ENCODE peak calls at places on chromosomes 11 and 22, in five cellular contexts. Z, J, M, T and E are unnamed samples.
A peak's percentile ranks its signal among the peaks of the same experiment; 100 is the strongest.

GRCh38 chr22:40670058-40670457 is 9.2 kb upstream of the MCHR1 start:
- DNase-seq in J (no peak), M (no peak), T (no peak), Z (no peak), E (no peak)

GRCh38 chr11:2883717-2884423 is 1.7 kb downstream of the CDKN1C start:
- DNase-seq in Z (no peak), J (no peak), M (peak; percentile 65), T (peak; percentile 21), E (no peak)

GRCh38 chr11:47565340-47566165 is at the start of gene PTPMT1:
- DNase-seq in Z (peak; percentile 87), J (peak; percentile 59), T (peak; percentile 63), M (peak; percentile 90), E (peak; percentile 64)

GRCh38 chr11:119092880-119093665 is 8.4 kb downstream of the HMBS start:
- DNase-seq in J (no peak), M (peak; percentile 30), Z (peak; percentile 59), T (peak; percentile 18), E (no peak)

GRCh38 chr11:91350931-91351330 is 873.7 kb upstream of the FAT3 start:
- DNase-seq in J (no peak), M (no peak), T (no peak), Z (no peak), E (no peak)

GRCh38 chr11:120184946-120185677 is 25.7 kb upstream of the OAF start:
- DNase-seq in T (no peak), Z (peak; percentile 92), M (no peak), J (peak; percentile 80), E (peak; percentile 85)

GRCh38 chr22:29108137-29108536 is 35.3 kb downstream of the KREMEN1 start:
- DNase-seq in Z (no peak), T (no peak), M (no peak), J (no peak), E (no peak)

GRCh38 chr11:8098361-8098760 is 17.4 kb downstream of the TUB start:
- DNase-seq in Z (peak; percentile 55), T (no peak), J (no peak), M (peak; percentile 22), E (peak; percentile 44)

GRCh38 chr11:68825603-68826002 is 16.1 kb downstream of the CPT1A start:
- DNase-seq in J (no peak), Z (no peak), T (peak; percentile 78), M (no peak), E (no peak)

GRCh38 chr11:2885676-2886081 is at the start of gene CDKN1C:
- DNase-seq in T (peak; percentile 88), Z (peak; percentile 97), M (peak; percentile 91), J (peak; percentile 94), E (peak; percentile 94)

GRCh38 chr22:19986410-19987341 is 29.9 kb downstream of the ARVCF start:
- DNase-seq in M (peak; percentile 93), J (peak; percentile 70), Z (peak; percentile 89), T (peak; percentile 77), E (peak; percentile 76)

GRCh38 chr11:12867531-12867930 is 141.6 kb upstream of the RASSF10 start:
- DNase-seq in J (no peak), M (no peak), Z (no peak), T (no peak), E (no peak)

GRCh38 chr11:12871788-12872321 is 137.3 kb upstream of the RASSF10 start:
- DNase-seq in M (peak; percentile 65), J (peak; percentile 66), T (no peak), Z (no peak), E (no peak)

GRCh38 chr11:12876340-12876739 is 132.8 kb upstream of the RASSF10 start:
- DNase-seq in J (peak; percentile 61), M (no peak), Z (peak; percentile 82), T (no peak), E (no peak)

GRCh38 chr11:12868315-12869073 is 140.6 kb upstream of the RASSF10 start:
- DNase-seq in M (no peak), Z (no peak), J (no peak), T (no peak), E (no peak)

DNA sequence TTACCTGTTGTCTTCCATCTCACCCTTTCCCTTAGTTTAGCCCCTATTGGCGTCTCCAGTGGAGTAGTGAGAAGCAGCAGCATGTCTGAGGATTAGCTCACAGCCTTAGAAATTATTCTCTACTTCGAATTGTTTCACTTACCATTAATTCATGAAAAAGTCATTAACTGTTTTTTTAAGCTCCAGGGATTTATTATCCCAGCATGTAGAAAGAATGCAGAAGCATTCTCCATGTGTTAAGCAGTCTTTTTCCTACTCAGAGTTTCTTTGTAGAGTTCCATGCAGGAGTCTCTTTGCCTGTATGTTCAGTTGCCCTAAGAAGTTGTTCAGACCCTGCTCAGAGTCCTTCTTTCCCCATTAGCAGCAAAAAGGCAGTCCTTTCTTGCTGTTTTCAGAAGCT is 137.9 kb upstream of the RASSF10 start:
- DNase-seq in M (peak; percentile 11), T (no peak), Z (no peak), J (no peak), E (no peak)
- H3K36me3 ChIP-seq in M (peaks cover 7% of the 10 kb centered on the region), T (peaks cover 2% of the 10 kb centered on the region), Z (no peaks in the 10 kb centered on the region), J (no peaks in the 10 kb centered on the region), E (no peaks in the 10 kb centered on the region)

GRCh38 chr11:113802621-113803020 is 23.0 kb downstream of the CLDN25 start:
- DNase-seq in T (no peak), J (no peak), Z (no peak), M (no peak), E (no peak)

GRCh38 chr11:113806403-113806802 is 26.8 kb downstream of the CLDN25 start:
- DNase-seq in Z (no peak), M (peak; percentile 13), J (no peak), T (peak; percentile 30), E (no peak)

DNA sequence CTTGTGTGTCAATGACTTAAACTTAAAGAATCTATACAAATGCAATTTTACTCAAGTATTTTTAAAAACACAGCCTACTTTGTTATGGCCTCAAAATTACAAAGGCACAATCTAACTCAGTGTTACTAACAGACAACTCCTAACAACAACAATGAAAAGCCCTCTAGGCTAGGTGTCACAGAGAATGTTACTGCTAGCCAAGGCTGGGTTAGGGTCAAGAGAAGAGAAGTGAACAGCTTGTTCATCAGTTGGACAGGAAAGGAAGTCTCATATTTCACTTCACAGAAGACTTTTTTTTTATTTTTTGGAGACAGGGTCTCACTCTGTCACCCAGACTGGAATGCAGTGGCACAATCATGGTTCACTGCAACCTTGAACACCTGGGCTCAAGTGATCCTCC is 26.0 kb downstream of the CLDN25 start:
- DNase-seq in M (no peak), J (no peak), Z (no peak), T (no peak), E (no peak)
- H3K36me3 ChIP-seq in M (peaks cover 51% of the 10 kb centered on the region), J (no peaks in the 10 kb centered on the region), Z (peaks cover 10% of the 10 kb centered on the region), T (peaks cover 8% of the 10 kb centered on the region), E (peaks cover 100% of the 10 kb centered on the region)

GRCh38 chr11:65117206-65118096 is at the start of gene ZNHIT2:
- DNase-seq in T (peak; percentile 99), J (peak; percentile 100), M (peak; percentile 100), Z (peak; percentile 100), E (peak; percentile 99)

GRCh38 chr11:65120831-65121230 is 1.1 kb downstream of the FAU start:
- DNase-seq in Z (no peak), J (no peak), T (no peak), M (no peak), E (no peak)

GRCh38 chr11:65118097-65118837 is 766 bp upstream of the ZNHIT2 start:
- DNase-seq in M (no peak), Z (peak; percentile 52), J (no peak), T (no peak), E (no peak)

GRCh38 chr11:65121447-65121864 is 478 bp downstream of the FAU start:
- DNase-seq in Z (peak; percentile 68), T (no peak), J (peak; percentile 25), M (peak; percentile 42), E (no peak)

DNA sequence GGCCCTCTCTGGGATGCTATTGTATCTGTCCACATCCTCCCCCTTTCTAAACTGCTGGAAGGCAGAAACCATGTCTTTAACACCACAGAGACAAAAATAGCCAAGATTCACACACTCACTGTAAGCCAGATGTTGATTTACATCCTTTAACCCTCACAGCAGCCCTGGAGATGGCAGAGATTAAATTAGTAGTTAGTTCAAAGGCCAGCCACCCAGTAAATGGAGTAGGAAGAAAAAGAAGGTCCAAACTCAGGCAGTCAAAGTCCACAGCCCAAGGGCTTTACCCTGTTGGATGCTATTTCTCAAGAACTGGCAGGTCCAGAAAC is 2.1 kb upstream of the ZNHIT2 start:
- DNase-seq in Z (no peak), M (no peak), T (no peak), J (no peak), E (no peak)
- H3K36me3 ChIP-seq in Z (peaks cover 9% of the 10 kb centered on the region), M (peaks cover 41% of the 10 kb centered on the region), T (peaks cover 7% of the 10 kb centered on the region), J (no peaks in the 10 kb centered on the region), E (peaks cover 35% of the 10 kb centered on the region)

DNA sequence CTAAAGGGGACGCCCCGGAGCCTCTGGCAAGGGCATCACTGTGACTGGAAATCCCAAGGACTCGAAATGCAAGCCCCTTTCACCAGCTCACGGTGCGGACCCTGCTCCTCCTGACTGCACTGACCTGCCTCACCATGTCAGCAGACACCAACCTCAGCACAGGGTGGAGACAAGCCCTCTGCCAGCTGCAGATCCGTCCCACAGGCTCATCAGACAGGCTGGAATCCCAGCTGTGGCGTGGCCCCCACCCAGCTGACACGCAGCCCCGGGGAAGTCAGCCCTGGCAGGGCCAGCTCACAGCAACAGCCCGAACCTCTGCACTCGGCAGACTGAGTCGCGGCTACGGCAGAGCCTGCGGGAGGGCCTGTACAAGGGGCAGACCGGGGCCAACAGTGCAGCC is 36.8 kb downstream of the BRD1 start:
- DNase-seq in Z (no peak), J (no peak), T (no peak), M (no peak), E (no peak)
- H3K36me3 ChIP-seq in Z (peaks cover 5% of the 10 kb centered on the region), J (no peaks in the 10 kb centered on the region), T (peaks cover 39% of the 10 kb centered on the region), M (peaks cover 63% of the 10 kb centered on the region), E (peaks cover 63% of the 10 kb centered on the region)

DNA sequence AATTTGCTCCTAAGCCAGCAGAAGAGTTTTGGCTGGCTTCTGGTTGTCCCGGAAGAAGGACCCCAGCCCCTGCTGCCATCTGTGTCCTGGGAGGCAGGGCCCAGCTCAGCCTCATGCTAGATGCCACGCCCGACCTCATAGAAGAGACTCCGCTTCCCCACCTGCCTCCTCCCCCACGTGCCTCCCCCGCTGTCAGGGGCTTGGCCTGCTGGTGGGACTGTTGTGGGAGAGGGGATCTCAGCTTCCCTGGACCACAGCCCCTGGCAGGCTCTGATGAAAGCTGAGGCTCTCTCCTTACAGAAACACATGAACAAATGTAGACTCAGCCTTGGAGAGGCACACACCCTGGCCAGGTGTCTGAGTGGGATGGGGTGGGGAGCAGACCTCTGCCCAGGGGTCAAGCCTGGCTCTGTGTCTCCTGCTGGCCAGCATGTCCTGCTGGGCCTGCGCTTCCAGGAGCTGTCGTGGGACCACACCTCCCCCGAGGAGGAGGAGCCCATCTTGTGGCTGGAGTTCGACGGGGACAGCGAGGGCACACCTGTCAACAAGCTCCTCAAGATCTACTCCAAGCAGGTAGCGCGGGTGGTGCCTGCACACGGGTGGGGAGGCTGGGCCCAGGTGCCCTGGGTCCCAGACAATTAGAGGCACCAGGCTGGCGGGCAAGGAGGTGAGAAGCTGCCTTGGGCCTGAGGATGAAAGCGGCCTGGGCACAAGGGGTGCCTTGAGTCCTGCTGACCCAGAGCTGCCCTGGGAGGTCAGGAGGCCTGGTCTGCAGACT is 14.0 kb downstream of the FRMD8 start:
- DNase-seq in Z (no peak), M (no peak), T (no peak), J (no peak), E (no peak)
- H3K36me3 ChIP-seq in Z (peaks cover 15% of the 10 kb centered on the region), M (peaks cover 92% of the 10 kb centered on the region), T (peaks cover 16% of the 10 kb centered on the region), J (no peaks in the 10 kb centered on the region), E (peaks cover 76% of the 10 kb centered on the region)